ENCODE peak calls at places on chromosomes 5 and 9, in six cellular contexts. P, R, H, Y, X and S are unnamed samples.

GRCh38 chr9:27179245-27179870 is 70.3 kb downstream of the TEK start:
- DNase-seq in Y (no peak), X (no peak), R (no peak), P (no peak), H (no peak), S (no peak)

GRCh38 chr9:113771199-113771598 is 104.9 kb upstream of the ZNF618 start:
- DNase-seq in X (no peak), R (no peak), P (no peak), H (no peak), Y (no peak), S (no peak)

GRCh38 chr9:113216406-113216805 is 4.7 kb downstream of the FKBP15 start:
- DNase-seq in H (no peak), X (no peak), R (no peak), P (no peak), Y (no peak), S (no peak)

GRCh38 chr9:136107953-136108647 is 10.6 kb downstream of the TMEM250 start:
- DNase-seq in X (no peak), Y (no peak), P (peak), R (no peak), H (no peak), S (no peak)

GRCh38 chr9:17480966-17481365 is 97.9 kb upstream of the SH3GL2 start:
- DNase-seq in H (no peak), P (no peak), R (no peak), Y (no peak), X (no peak), S (no peak)

GRCh38 chr9:33950371-33950770 is 98.3 kb downstream of the UBAP2 start:
- DNase-seq in Y (no peak), H (no peak), P (no peak), X (no peak), R (no peak), S (no peak)

GRCh38 chr5:172059661-172060100 is 53.2 kb upstream of the FBXW11 start:
- DNase-seq in R (no peak), X (no peak), Y (no peak), H (no peak), P (no peak), S (no peak)

GRCh38 chr5:158976035-158976434 is 123.7 kb downstream of the EBF1 start:
- DNase-seq in P (no peak), X (no peak), R (no peak), H (no peak), Y (no peak), S (no peak)

GRCh38 chr5:68214472-68215207 is 916 bp upstream of the PIK3R1 start:
- DNase-seq in P (peak), H (no peak), X (no peak), Y (no peak), R (no peak), S (no peak)

GRCh38 chr9:128943832-128944620 is 3.4 kb downstream of the DOLK start:
- DNase-seq in P (no peak), R (no peak), H (no peak), Y (no peak), X (no peak), S (no peak)

GRCh38 chr5:38968665-38969064 is 105.5 kb downstream of the RICTOR start:
- DNase-seq in H (no peak), Y (no peak), R (no peak), P (no peak), X (no peak), S (no peak)

GRCh38 chr5:133230823-133231578 is 179.2 kb downstream of the HSPA4 start:
- DNase-seq in R (no peak), P (no peak), X (no peak), Y (no peak), H (no peak), S (no peak)

GRCh38 chr9:86600291-86600690 is 246.1 kb upstream of the TUT7 start:
- DNase-seq in H (no peak), R (no peak), P (no peak), X (no peak), Y (no peak), S (no peak)

GRCh38 chr9:16450043-16450442 is 420.4 kb downstream of the BNC2 start:
- DNase-seq in Y (no peak), X (no peak), R (no peak), H (no peak), P (no peak), S (no peak)

GRCh38 chr5:139419793-139420192 is 15.9 kb upstream of the SPATA24 start:
- DNase-seq in X (no peak), P (no peak), H (no peak), R (no peak), Y (no peak), S (no peak)

GRCh38 chr5:157269763-157270272 is 3.9 kb downstream of the CYFIP2 start:
- DNase-seq in Y (no peak), P (no peak), H (no peak), X (no peak), R (no peak), S (no peak)

GRCh38 chr9:109022909-109023308 is 9.6 kb upstream of the CTNNAL1 start:
- DNase-seq in R (no peak), Y (no peak), H (no peak), X (no peak), P (no peak), S (no peak)

GRCh38 chr5:115898656-115899055 is 56.9 kb downstream of the AP3S1 start:
- DNase-seq in H (no peak), Y (no peak), X (no peak), R (no peak), P (no peak), S (no peak)

GRCh38 chr5:144315994-144316634 is 145.4 kb downstream of the KCTD16 start:
- DNase-seq in Y (no peak), R (no peak), H (no peak), P (peak), X (no peak), S (no peak)

GRCh38 chr5:18792145-18792544 is 1157.9 kb downstream of the TAF11L14 start:
- DNase-seq in H (no peak), Y (no peak), X (no peak), R (no peak), P (peak), S (no peak)

GRCh38 chr5:176559683-176560082 is 10.5 kb downstream of the CDHR2 start:
- DNase-seq in Y (peak), H (no peak), R (no peak), P (no peak), X (no peak), S (no peak)

GRCh38 chr5:68409259-68409658 is 193.7 kb downstream of the PIK3R1 start:
- DNase-seq in H (no peak), Y (no peak), P (no peak), X (no peak), R (no peak), S (no peak)

GRCh38 chr5:8831854-8832253 is 714.0 kb downstream of the SEMA5A start:
- DNase-seq in Y (no peak), X (no peak), R (no peak), P (no peak), H (no peak), S (no peak)